ENCODE peak calls at places on chromosomes 13 and 19, in six cellular contexts. N is PC-9, X is iPS DF 6.9, T is Karpas-422, J is HAP-1, D is GM23248. Y is an unnamed sample.
A peak's percentile ranks its signal among the peaks of the same experiment; 100 is the strongest.

GRCh38 chr13:22648325-22648758 is 532.4 kb upstream of the SGCG start:
- DNase-seq in X (no peak), T (no peak), N (no peak), D (no peak), J (no peak), Y (no peak)

GRCh38 chr13:31638577-31638976 is 100.7 kb upstream of the RXFP2 start:
- DNase-seq in T (no peak), D (peak; percentile 94), X (no peak), J (no peak), N (no peak), Y (no peak)

GRCh38 chr19:10408511-10409291 is 5.4 kb upstream of the CDC37 start:
- DNase-seq in T (no peak), N (no peak), J (no peak), D (peak; percentile 37), X (no peak), Y (no peak)

GRCh38 chr19:49167857-49168409 is 10.3 kb downstream of the TRPM4 start:
- DNase-seq in T (no peak), X (no peak), N (no peak), J (no peak), D (no peak), Y (no peak)

GRCh38 chr19:1232652-1233360 is 5.0 kb downstream of the CBARP start:
- DNase-seq in N (no peak), D (peak; percentile 40), X (no peak), T (no peak), J (no peak), Y (no peak)

GRCh38 chr19:10332158-10332964 is 968 bp downstream of the RAVER1 start:
- DNase-seq in T (no peak), X (no peak), D (peak; percentile 17), N (no peak), J (no peak), Y (no peak)

GRCh38 chr19:53671621-53672111 is 39.9 kb downstream of the DPRX start:
- DNase-seq in J (no peak), N (no peak), X (no peak), T (no peak), D (no peak), Y (no peak)

GRCh38 chr13:46479286-46479685 is 73.7 kb upstream of the LRCH1 start:
- DNase-seq in J (no peak), D (no peak), N (no peak), X (no peak), T (no peak), Y (no peak)

GRCh38 chr13:107534548-107534947 is 680.8 kb downstream of the LIG4 start:
- DNase-seq in D (peak; percentile 22), N (no peak), T (no peak), J (no peak), X (no peak), Y (no peak)

GRCh38 chr19:2462635-2463421 is 6.1 kb upstream of the LMNB2 start:
- DNase-seq in X (peak; percentile 99), T (no peak), D (peak; percentile 98), N (peak; percentile 59), J (peak; percentile 92), Y (peak; percentile 69)

GRCh38 chr19:31349160-31349881 is at the start of gene TSHZ3:
- DNase-seq in T (no peak), N (no peak), D (peak; percentile 84), X (no peak), J (peak; percentile 85), Y (peak; percentile 47)

GRCh38 chr19:10289836-10290438 is at the start of gene ICAM5:
- DNase-seq in J (no peak), T (peak; percentile 59), D (peak; percentile 74), N (peak; percentile 52), X (no peak), Y (no peak)

DNA sequence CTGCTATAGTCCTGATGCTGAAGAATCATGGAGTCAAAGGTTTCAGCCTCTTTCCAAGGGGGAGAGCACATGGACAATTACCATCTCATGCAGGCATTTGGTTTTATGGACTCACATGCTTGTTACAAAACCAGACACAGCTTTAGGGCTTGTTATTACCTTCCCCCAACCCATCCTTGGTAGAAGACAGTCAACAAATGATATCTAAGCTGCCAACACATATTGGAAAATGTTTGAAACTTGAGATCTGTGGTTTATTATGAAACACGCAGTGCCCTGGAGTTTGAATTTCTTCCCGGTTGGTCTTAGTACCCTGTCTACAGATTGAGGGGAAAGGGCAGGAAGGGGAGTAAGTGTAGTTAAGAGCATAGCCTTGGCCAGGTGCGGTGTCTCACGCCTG is 12.5 kb upstream of the CYP2A6 start:
- DNase-seq in J (no peak), T (no peak), D (peak; percentile 12), X (no peak), N (peak; percentile 5), Y (no peak)
- H3K4me3 ChIP-seq in J (no peak overlapping the region), T (no peak overlapping the region), D (no peak overlapping the region), X (no peak overlapping the region), N (no peak overlapping the region), Y (no peak overlapping the region)

GRCh38 chr13:85381082-85381481 is 418.1 kb downstream of the SLITRK6 start:
- DNase-seq in N (no peak), J (no peak), X (no peak), D (no peak), T (no peak), Y (no peak)

GRCh38 chr13:85379433-85379832 is 419.8 kb downstream of the SLITRK6 start:
- DNase-seq in T (peak; percentile 90), D (no peak), N (no peak), X (no peak), J (no peak), Y (no peak)

GRCh38 chr13:85383291-85383690 is 415.9 kb downstream of the SLITRK6 start:
- DNase-seq in T (peak; percentile 84), D (no peak), X (no peak), J (no peak), N (no peak), Y (no peak)

GRCh38 chr13:85377783-85378182 is 421.4 kb downstream of the SLITRK6 start:
- DNase-seq in J (no peak), N (no peak), X (no peak), T (no peak), D (no peak), Y (no peak)

GRCh38 chr13:85379991-85380390 is 419.2 kb downstream of the SLITRK6 start:
- DNase-seq in J (no peak), X (no peak), D (no peak), T (peak; percentile 91), N (no peak), Y (no peak)
- H3K4me1 ChIP-seq in J (no peaks in the 10 kb centered on the region), X (no peaks in the 10 kb centered on the region), D (no peaks in the 10 kb centered on the region), T (peaks cover 69% of the 10 kb centered on the region), N (no peaks in the 10 kb centered on the region), Y (no peaks in the 10 kb centered on the region)

DNA sequence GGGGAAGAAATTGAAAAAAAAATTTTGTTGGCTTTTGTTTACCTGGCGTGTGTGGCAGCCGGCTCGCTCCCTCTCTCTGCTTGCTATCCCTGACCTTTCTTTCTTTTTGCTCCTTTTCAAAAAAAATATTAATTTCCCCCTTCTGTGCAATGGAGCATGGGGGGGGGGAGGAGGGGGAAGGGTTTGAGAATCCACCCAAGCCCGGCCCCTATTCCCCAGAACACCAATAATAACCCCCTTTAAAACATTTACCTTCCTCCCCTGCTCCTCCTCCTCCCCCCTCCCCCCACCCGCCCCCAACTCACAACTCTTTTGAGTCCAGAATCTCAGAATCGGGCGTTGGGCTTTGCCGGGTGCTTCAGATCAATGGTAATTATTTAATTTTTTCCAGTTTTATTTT is 28.4 kb downstream of the NFIX start:
- DNase-seq in J (no peak), D (peak; percentile 53), N (no peak), T (no peak), X (no peak), Y (no peak)
- H3K27me3 ChIP-seq in J (no peaks in the 10 kb centered on the region), D (no peaks in the 10 kb centered on the region), N (peaks cover 8% of the 10 kb centered on the region), T (no peaks in the 10 kb centered on the region), X (peaks cover 82% of the 10 kb centered on the region), Y (no peaks in the 10 kb centered on the region)

GRCh38 chr13:97276862-97277269 is 54.7 kb downstream of the MBNL2 start:
- DNase-seq in D (peak; percentile 64), J (no peak), T (no peak), X (no peak), N (no peak), Y (no peak)
- H3K4me3 ChIP-seq in D (no peak overlapping the region), J (no peak overlapping the region), T (no peak overlapping the region), X (no peak overlapping the region), N (no peak overlapping the region), Y (no peak overlapping the region)